ENCODE peak calls at places on chromosomes 2 and 18, in seven cellular contexts. One of them, this sample, is unnamed.

GRCh38 chr2:215548714-215549113 is 112.8 kb upstream of the FN1 start:
- DNase-seq in psoas muscle: no peak
- DNase-seq in lower lobe of right lung: no peak
- DNase-seq in SJSA1: no peak
- DNase-seq in heart left ventricle: no peak
- DNase-seq in GM06990: no peak
- DNase-seq in upper lobe of right lung: no peak
- DNase-seq in this sample: no peak

GRCh38 chr2:223020971-223021675 is 30.9 kb upstream of the KCNE4 start:
- DNase-seq in lower lobe of right lung: no peak
- DNase-seq in psoas muscle: no peak
- DNase-seq in heart left ventricle: no peak
- DNase-seq in upper lobe of right lung: no peak
- DNase-seq in GM06990: no peak
- DNase-seq in SJSA1: no peak
- DNase-seq in this sample: no peak

GRCh38 chr18:10301831-10302483 is 152.5 kb upstream of the APCDD1 start:
- DNase-seq in GM06990: no peak
- DNase-seq in SJSA1: no peak
- DNase-seq in upper lobe of right lung: no peak
- DNase-seq in heart left ventricle: no peak
- DNase-seq in psoas muscle: peak; percentile 64
- DNase-seq in lower lobe of right lung: no peak
- DNase-seq in this sample: no peak

GRCh38 chr2:64462940-64463339 is 9.0 kb downstream of the LGALSL start:
- DNase-seq in psoas muscle: no peak
- DNase-seq in heart left ventricle: no peak
- DNase-seq in upper lobe of right lung: no peak
- DNase-seq in SJSA1: no peak
- DNase-seq in lower lobe of right lung: no peak
- DNase-seq in GM06990: no peak
- DNase-seq in this sample: no peak

GRCh38 chr2:170362895-170363582 is 185.1 kb downstream of the MYO3B start:
- DNase-seq in lower lobe of right lung: no peak
- DNase-seq in heart left ventricle: no peak
- DNase-seq in upper lobe of right lung: no peak
- DNase-seq in GM06990: no peak
- DNase-seq in psoas muscle: no peak
- DNase-seq in SJSA1: no peak
- DNase-seq in this sample: no peak

GRCh38 chr18:7601249-7601620 is 34.1 kb downstream of the PTPRM start:
- DNase-seq in psoas muscle: no peak
- DNase-seq in SJSA1: peak; percentile 75
- DNase-seq in heart left ventricle: no peak
- DNase-seq in upper lobe of right lung: no peak
- DNase-seq in GM06990: no peak
- DNase-seq in lower lobe of right lung: no peak
- DNase-seq in this sample: peak; percentile 48

GRCh38 chr2:83221258-83221657 is 1237.8 kb downstream of the SUCLG1 start:
- DNase-seq in psoas muscle: no peak
- DNase-seq in lower lobe of right lung: no peak
- DNase-seq in heart left ventricle: no peak
- DNase-seq in upper lobe of right lung: no peak
- DNase-seq in SJSA1: no peak
- DNase-seq in GM06990: no peak
- DNase-seq in this sample: no peak

GRCh38 chr2:202164409-202164808 is 74.0 kb downstream of the SUMO1 start:
- DNase-seq in heart left ventricle: no peak
- DNase-seq in psoas muscle: no peak
- DNase-seq in GM06990: no peak
- DNase-seq in SJSA1: no peak
- DNase-seq in upper lobe of right lung: no peak
- DNase-seq in lower lobe of right lung: no peak
- DNase-seq in this sample: no peak

GRCh38 chr18:54284967-54285785 is 15.9 kb downstream of the POLI start:
- DNase-seq in GM06990: peak; percentile 81
- DNase-seq in upper lobe of right lung: no peak
- DNase-seq in heart left ventricle: peak; percentile 20
- DNase-seq in lower lobe of right lung: no peak
- DNase-seq in SJSA1: peak; percentile 49
- DNase-seq in psoas muscle: no peak
- DNase-seq in this sample: no peak

GRCh38 chr2:138321458-138321857 is 180.1 kb upstream of the SPOPL start:
- DNase-seq in psoas muscle: no peak
- DNase-seq in lower lobe of right lung: no peak
- DNase-seq in heart left ventricle: no peak
- DNase-seq in upper lobe of right lung: no peak
- DNase-seq in GM06990: no peak
- DNase-seq in SJSA1: no peak
- DNase-seq in this sample: no peak

GRCh38 chr18:79698668-79699335 is 19.2 kb downstream of the CTDP1 start:
- DNase-seq in GM06990: no peak
- DNase-seq in SJSA1: peak; percentile 88
- DNase-seq in heart left ventricle: no peak
- DNase-seq in lower lobe of right lung: peak; percentile 6
- DNase-seq in upper lobe of right lung: no peak
- DNase-seq in psoas muscle: no peak
- DNase-seq in this sample: no peak

GRCh38 chr2:222311321-222311977 is 12.7 kb upstream of the PAX3 start:
- DNase-seq in heart left ventricle: no peak
- DNase-seq in SJSA1: no peak
- DNase-seq in upper lobe of right lung: peak; percentile 52
- DNase-seq in GM06990: no peak
- DNase-seq in psoas muscle: no peak
- DNase-seq in lower lobe of right lung: no peak
- DNase-seq in this sample: peak; percentile 80

GRCh38 chr2:138707424-138708074 is 72.6 kb downstream of the NXPH2 start:
- DNase-seq in GM06990: no peak
- DNase-seq in psoas muscle: no peak
- DNase-seq in upper lobe of right lung: no peak
- DNase-seq in SJSA1: no peak
- DNase-seq in heart left ventricle: no peak
- DNase-seq in lower lobe of right lung: no peak
- DNase-seq in this sample: no peak

GRCh38 chr2:176126929-176127768 is 2.4 kb upstream of the HOXD8 start:
- DNase-seq in psoas muscle: no peak
- DNase-seq in heart left ventricle: peak; percentile 60
- DNase-seq in SJSA1: no peak
- DNase-seq in upper lobe of right lung: peak; percentile 63
- DNase-seq in lower lobe of right lung: no peak
- DNase-seq in GM06990: no peak
- DNase-seq in this sample: peak; percentile 78

GRCh38 chr2:226638576-226638975 is 161.0 kb downstream of the IRS1 start:
- DNase-seq in upper lobe of right lung: no peak
- DNase-seq in SJSA1: peak; percentile 62
- DNase-seq in heart left ventricle: no peak
- DNase-seq in psoas muscle: no peak
- DNase-seq in GM06990: no peak
- DNase-seq in lower lobe of right lung: no peak
- DNase-seq in this sample: no peak

GRCh38 chr2:171141320-171141719 is 19.4 kb downstream of the TLK1 start:
- DNase-seq in SJSA1: no peak
- DNase-seq in GM06990: no peak
- DNase-seq in upper lobe of right lung: no peak
- DNase-seq in heart left ventricle: no peak
- DNase-seq in psoas muscle: no peak
- DNase-seq in lower lobe of right lung: no peak
- DNase-seq in this sample: no peak

GRCh38 chr2:241656190-241656741 is 18.8 kb downstream of the ATG4B start:
- DNase-seq in psoas muscle: no peak
- DNase-seq in lower lobe of right lung: no peak
- DNase-seq in upper lobe of right lung: no peak
- DNase-seq in GM06990: no peak
- DNase-seq in SJSA1: no peak
- DNase-seq in heart left ventricle: no peak
- DNase-seq in this sample: no peak
- H3K36me3 ChIP-seq in psoas muscle: peaks cover 90% of the 10 kb centered on the region
- H3K36me3 ChIP-seq in lower lobe of right lung: peaks cover 94% of the 10 kb centered on the region
- H3K36me3 ChIP-seq in upper lobe of right lung: peaks cover 83% of the 10 kb centered on the region
- H3K36me3 ChIP-seq in GM06990: peaks cover 46% of the 10 kb centered on the region
- H3K36me3 ChIP-seq in SJSA1: peaks cover 86% of the 10 kb centered on the region
- H3K36me3 ChIP-seq in heart left ventricle: peaks cover 81% of the 10 kb centered on the region
- H3K36me3 ChIP-seq in this sample: peaks cover 16% of the 10 kb centered on the region

GRCh38 chr2:16927398-16927797 is 261.8 kb upstream of the CYRIA start:
- DNase-seq in psoas muscle: no peak
- DNase-seq in lower lobe of right lung: no peak
- DNase-seq in heart left ventricle: no peak
- DNase-seq in GM06990: no peak
- DNase-seq in upper lobe of right lung: no peak
- DNase-seq in SJSA1: no peak
- DNase-seq in this sample: no peak

DNA sequence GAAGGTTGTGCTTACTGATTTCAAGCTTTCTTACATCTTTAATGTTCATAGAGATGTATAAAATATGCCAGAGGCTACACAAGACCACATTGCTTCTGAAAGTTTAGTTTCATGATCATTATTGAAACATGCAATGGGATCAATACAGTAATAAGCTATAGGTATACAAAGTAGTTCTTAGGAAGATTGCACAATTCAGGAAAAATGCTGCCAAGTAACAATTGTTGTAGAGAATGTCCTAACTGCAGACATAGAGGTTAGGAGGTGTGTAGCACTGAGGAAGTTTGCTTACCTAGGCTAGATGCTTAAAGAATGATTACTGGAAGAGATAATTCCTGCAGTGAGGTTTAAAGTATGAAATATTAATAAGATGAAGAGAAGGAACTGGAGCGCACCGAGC is 259.5 kb upstream of the CYRIA start:
- DNase-seq in psoas muscle: no peak
- DNase-seq in heart left ventricle: no peak
- DNase-seq in GM06990: no peak
- DNase-seq in SJSA1: no peak
- DNase-seq in lower lobe of right lung: no peak
- DNase-seq in upper lobe of right lung: no peak
- DNase-seq in this sample: no peak
- H3K36me3 ChIP-seq in psoas muscle: no peaks in the 10 kb centered on the region
- H3K36me3 ChIP-seq in heart left ventricle: no peaks in the 10 kb centered on the region
- H3K36me3 ChIP-seq in GM06990: no peaks in the 10 kb centered on the region
- H3K36me3 ChIP-seq in SJSA1: no peaks in the 10 kb centered on the region
- H3K36me3 ChIP-seq in lower lobe of right lung: no peaks in the 10 kb centered on the region
- H3K36me3 ChIP-seq in upper lobe of right lung: no peaks in the 10 kb centered on the region
- H3K36me3 ChIP-seq in this sample: no peaks in the 10 kb centered on the region

DNA sequence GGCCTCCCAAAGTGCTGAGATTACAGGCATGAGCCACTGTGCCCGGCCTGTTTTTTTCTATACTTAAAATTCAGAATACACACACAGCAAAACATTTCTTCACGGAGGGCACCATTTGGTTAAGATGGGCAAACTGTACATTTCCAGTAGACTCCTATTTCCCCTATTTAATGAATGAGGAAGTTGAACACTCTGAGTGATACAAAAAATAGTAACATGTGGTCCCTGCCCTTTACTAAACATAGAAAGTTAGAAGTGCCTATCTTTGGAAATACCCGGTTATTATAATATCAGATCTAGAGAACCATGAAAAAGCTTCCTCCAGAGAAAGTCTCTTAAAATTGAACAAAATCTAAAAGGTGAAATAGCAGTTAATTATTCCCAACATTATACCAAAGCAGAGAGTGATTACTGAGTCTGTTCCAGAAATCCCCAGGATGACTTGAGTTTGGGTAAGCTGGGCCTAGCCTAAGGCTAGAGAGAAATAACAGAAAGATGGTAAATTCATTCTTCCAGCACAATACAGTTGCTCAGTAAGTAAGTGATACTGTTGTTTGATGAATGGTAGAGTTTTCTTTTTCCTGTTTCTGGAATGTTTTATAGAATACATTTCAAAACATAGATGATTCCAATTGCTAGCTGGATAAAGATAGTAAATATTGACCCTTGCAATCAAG is 23.3 kb upstream of the RMC1 start:
- DNase-seq in lower lobe of right lung: no peak
- DNase-seq in upper lobe of right lung: no peak
- DNase-seq in GM06990: peak; percentile 34
- DNase-seq in heart left ventricle: no peak
- DNase-seq in psoas muscle: no peak
- DNase-seq in SJSA1: no peak
- DNase-seq in this sample: no peak
- H3K36me3 ChIP-seq in lower lobe of right lung: peaks cover 84% of the 10 kb centered on the region
- H3K36me3 ChIP-seq in upper lobe of right lung: peaks cover 92% of the 10 kb centered on the region
- H3K36me3 ChIP-seq in GM06990: peaks cover 2% of the 10 kb centered on the region
- H3K36me3 ChIP-seq in heart left ventricle: peaks cover 79% of the 10 kb centered on the region
- H3K36me3 ChIP-seq in psoas muscle: peaks cover 85% of the 10 kb centered on the region
- H3K36me3 ChIP-seq in SJSA1: peaks cover 71% of the 10 kb centered on the region
- H3K36me3 ChIP-seq in this sample: peaks cover 21% of the 10 kb centered on the region

DNA sequence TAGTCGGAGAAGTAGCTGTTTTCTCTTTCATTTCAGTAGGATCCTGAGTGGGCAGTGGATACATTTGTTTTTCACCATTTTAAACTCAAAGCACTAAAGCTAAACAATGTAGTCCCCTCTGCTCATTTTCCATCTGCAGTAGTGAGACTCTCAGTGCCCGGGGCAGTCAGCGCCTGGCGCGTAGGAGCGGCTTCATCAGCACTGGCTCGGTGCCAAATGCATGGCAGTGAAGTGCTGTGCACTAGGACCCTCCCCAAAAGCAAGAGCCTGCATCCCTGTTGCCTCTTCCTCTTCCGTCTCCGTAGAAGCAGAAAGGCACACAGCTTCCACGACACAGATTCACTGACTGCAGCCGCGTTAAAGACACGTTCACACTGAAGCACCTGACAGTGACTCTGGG is 19.0 kb upstream of the ESPNL start:
- DNase-seq in GM06990: no peak
- DNase-seq in upper lobe of right lung: no peak
- DNase-seq in lower lobe of right lung: no peak
- DNase-seq in SJSA1: no peak
- DNase-seq in psoas muscle: peak; percentile 37
- DNase-seq in heart left ventricle: no peak
- DNase-seq in this sample: no peak
- H3K36me3 ChIP-seq in GM06990: peaks cover 21% of the 10 kb centered on the region
- H3K36me3 ChIP-seq in upper lobe of right lung: peaks cover 25% of the 10 kb centered on the region
- H3K36me3 ChIP-seq in lower lobe of right lung: peaks cover 22% of the 10 kb centered on the region
- H3K36me3 ChIP-seq in SJSA1: peaks cover 26% of the 10 kb centered on the region
- H3K36me3 ChIP-seq in psoas muscle: peaks cover 28% of the 10 kb centered on the region
- H3K36me3 ChIP-seq in heart left ventricle: peaks cover 28% of the 10 kb centered on the region
- H3K36me3 ChIP-seq in this sample: peaks cover 49% of the 10 kb centered on the region